ENCODE peak calls at places on chromosomes 5 and 9, in eight cellular contexts. T, Y, L, N, J, O, B and D are unnamed samples.

GRCh38 chr5:6081727-6082210 is 296.6 kb downstream of the MED10 start:
- DNase-seq in O (no peak), T (no peak), J (no peak), B (no peak), N (no peak), Y (no peak), L (no peak), D (no peak)

GRCh38 chr5:176183321-176184074 is 54.7 kb upstream of the SIMC1 start:
- DNase-seq in N (no peak), T (no peak), O (no peak), Y (no peak), L (no peak), J (no peak), B (no peak), D (no peak)

GRCh38 chr9:131651599-131651998 is 88.3 kb downstream of the RAPGEF1 start:
- DNase-seq in N (no peak), Y (no peak), O (no peak), L (no peak), T (peak), J (no peak), B (peak), D (no peak)

GRCh38 chr5:57718155-57718554 is 235.5 kb upstream of the ACTBL2 start:
- DNase-seq in J (no peak), N (no peak), L (no peak), B (no peak), O (no peak), Y (no peak), T (peak), D (no peak)

GRCh38 chr9:79701651-79702050 is 129.9 kb downstream of the TLE4 start:
- DNase-seq in L (no peak), T (peak), J (no peak), Y (no peak), N (no peak), B (no peak), O (no peak), D (no peak)

GRCh38 chr5:42021119-42021518 is 96.0 kb downstream of the FBXO4 start:
- DNase-seq in T (peak), N (no peak), B (peak), L (no peak), Y (no peak), J (no peak), O (no peak), D (no peak)

GRCh38 chr5:68287976-68288755 is 72.6 kb downstream of the PIK3R1 start:
- DNase-seq in Y (peak), J (peak), T (peak), B (peak), O (peak), L (peak), N (peak), D (peak)

GRCh38 chr5:68214472-68215207 is 916 bp upstream of the PIK3R1 start:
- DNase-seq in B (no peak), O (peak), J (no peak), L (peak), N (no peak), T (no peak), Y (no peak), D (no peak)

GRCh38 chr9:35736201-35736633 is 3.8 kb downstream of the CREB3 start:
- DNase-seq in N (peak), O (peak), B (peak), Y (peak), T (peak), J (no peak), L (peak), D (no peak)

GRCh38 chr9:123769723-123770122 is 160.2 kb downstream of the DENND1A start:
- DNase-seq in N (no peak), O (no peak), L (no peak), J (no peak), Y (no peak), B (no peak), T (no peak), D (no peak)

GRCh38 chr5:72597456-72597948 is 90.3 kb upstream of the ZNF366 start:
- DNase-seq in O (peak), J (no peak), N (no peak), L (no peak), Y (no peak), B (peak), T (peak), D (no peak)

GRCh38 chr9:81574399-81574798 is 114.9 kb downstream of the TLE1 start:
- DNase-seq in B (peak), J (no peak), O (no peak), Y (no peak), L (no peak), N (no peak), T (peak), D (no peak)

GRCh38 chr5:1834022-1834551 is 32.9 kb downstream of the NDUFS6 start:
- DNase-seq in Y (no peak), T (no peak), N (no peak), O (no peak), L (no peak), J (peak), B (no peak), D (no peak)

GRCh38 chr9:70480405-70480980 is 66.0 kb upstream of the KLF9 start:
- DNase-seq in O (peak), B (peak), J (peak), N (peak), T (peak), Y (no peak), L (peak), D (peak)

GRCh38 chr5:181189363-181189961 is 15.5 kb downstream of the TRIM7 start:
- DNase-seq in N (no peak), L (peak), J (peak), Y (peak), B (no peak), T (peak), O (no peak), D (peak)

GRCh38 chr9:116027096-116027495 is 126.5 kb upstream of the PAPPA start:
- DNase-seq in Y (no peak), T (peak), L (no peak), O (peak), J (no peak), N (no peak), B (peak), D (no peak)

GRCh38 chr9:127124091-127124490 is 1.7 kb upstream of the ANGPTL2 start:
- DNase-seq in O (no peak), L (no peak), T (no peak), Y (no peak), N (no peak), J (no peak), B (no peak), D (no peak)

GRCh38 chr5:142808778-142809606 is 38.8 kb downstream of the ARHGAP26 start:
- DNase-seq in O (no peak), B (no peak), N (no peak), J (no peak), T (no peak), L (no peak), Y (no peak), D (no peak)

GRCh38 chr9:20941177-20941690 is 90.2 kb downstream of the HACD4 start:
- DNase-seq in Y (peak), O (peak), J (no peak), N (no peak), T (peak), B (peak), L (peak), D (peak)

GRCh38 chr9:85715587-85715986 is 26.2 kb downstream of the AGTPBP1 start:
- DNase-seq in T (no peak), N (no peak), B (no peak), O (no peak), Y (no peak), J (no peak), L (no peak), D (no peak)

GRCh38 chr9:4575997-4576396 is 85.7 kb downstream of the SLC1A1 start:
- DNase-seq in O (no peak), J (no peak), T (no peak), B (no peak), L (no peak), Y (no peak), N (no peak), D (no peak)

GRCh38 chr5:176319827-176320554 is 41.6 kb downstream of the KIAA1191 start:
- DNase-seq in J (no peak), L (no peak), N (no peak), Y (no peak), O (no peak), T (peak), B (no peak), D (no peak)

GRCh38 chr9:93595861-93596365 is 19.5 kb downstream of the PHF2 start:
- DNase-seq in L (no peak), O (no peak), T (no peak), B (no peak), N (no peak), J (peak), Y (no peak), D (no peak)

GRCh38 chr9:28916348-28916747 is 1343.1 kb upstream of the C9orf72 start:
- DNase-seq in Y (no peak), J (no peak), N (no peak), O (no peak), T (no peak), L (no peak), B (no peak), D (no peak)

GRCh38 chr9:128203024-128203841 is at the start of gene DNM1:
- DNase-seq in L (peak), B (no peak), Y (peak), T (peak), J (peak), N (no peak), O (no peak), D (peak)

GRCh38 chr5:117590944-117591343 is 1016.3 kb upstream of the SEMA6A start:
- DNase-seq in L (no peak), O (no peak), J (no peak), T (no peak), B (no peak), N (no peak), Y (no peak), D (no peak)

DNA sequence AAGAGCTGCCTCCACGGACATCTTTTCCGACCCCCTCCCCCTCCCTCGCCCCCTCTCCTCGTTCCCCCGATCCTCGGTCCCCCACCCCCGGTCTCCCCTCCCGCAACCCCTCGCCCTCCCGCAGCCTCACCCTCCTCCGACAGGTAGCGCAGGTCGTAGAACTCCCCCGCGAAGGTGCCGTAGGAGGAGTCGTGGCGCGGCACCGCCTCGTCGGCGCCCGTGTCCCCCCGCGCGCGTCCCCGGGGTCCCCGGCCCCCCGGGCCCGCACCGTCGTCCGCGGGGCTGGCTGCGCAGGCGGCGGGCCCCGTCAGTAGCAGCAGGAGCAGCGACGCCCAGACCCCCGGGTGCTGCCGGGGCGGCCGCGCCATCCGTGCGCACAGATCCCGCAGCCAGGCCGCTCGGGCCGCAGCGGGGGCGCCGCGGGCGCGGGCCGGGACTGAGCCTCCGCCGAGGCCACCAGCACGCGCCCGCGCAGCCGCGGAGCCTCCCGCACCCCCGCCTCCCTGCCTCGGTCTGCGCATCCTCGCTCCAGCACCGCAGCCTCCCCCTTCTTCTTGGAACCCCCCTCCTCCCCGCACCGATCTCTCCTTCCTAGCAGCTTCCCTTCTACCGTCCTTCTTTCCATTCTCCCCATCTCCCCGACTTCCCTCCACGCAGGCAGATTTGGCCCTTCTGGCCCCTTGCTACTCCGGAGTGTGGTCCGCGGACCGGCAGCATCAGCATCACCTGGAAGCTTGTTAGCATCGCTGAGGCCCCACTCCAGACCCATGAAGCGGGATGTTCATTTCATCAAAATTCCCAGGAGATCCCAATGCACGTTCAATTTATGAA is at the start of gene FRRS1L:
- DNase-seq in Y (no peak), J (no peak), B (no peak), O (no peak), L (no peak), N (no peak), T (peak), D (peak)
- H3K4me3 ChIP-seq in Y (no peak), J (no peak), B (peak), O (peak), L (no peak), N (peak), T (no peak), D (peak)

DNA sequence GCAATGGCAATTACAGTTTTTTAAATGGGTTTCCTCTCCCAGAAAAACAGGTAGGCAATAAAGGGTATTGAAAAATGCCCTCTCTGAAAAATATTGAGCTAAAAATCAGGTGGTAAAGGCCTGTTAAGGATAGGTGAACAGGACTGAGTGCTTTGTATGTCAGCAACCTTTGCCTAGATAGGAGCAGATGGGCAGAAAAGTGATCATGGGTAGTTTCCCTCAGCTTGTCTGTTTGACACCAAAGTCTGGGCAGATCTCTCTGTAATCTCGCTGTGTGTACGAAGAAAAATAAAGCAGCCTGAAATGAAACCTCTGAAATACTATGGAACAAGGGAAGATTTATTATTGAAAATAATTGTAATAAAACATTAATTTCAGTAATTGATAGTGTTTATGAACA is 15.8 kb downstream of the RNF180 start:
- DNase-seq in N (no peak), O (no peak), L (no peak), J (no peak), B (no peak), T (no peak), Y (no peak), D (no peak)
- H3K27ac ChIP-seq in N (no peak), O (no peak), L (peak), J (no peak), B (no peak), T (no peak), Y (no peak), D (no peak)

GRCh38 chr5:177602458-177602830 is 2.5 kb downstream of the B4GALT7 start:
- DNase-seq in Y (no peak), J (no peak), O (no peak), T (no peak), N (no peak), B (no peak), L (no peak), D (no peak)

GRCh38 chr5:177603631-177604030 is 3.7 kb downstream of the B4GALT7 start:
- DNase-seq in L (no peak), J (no peak), Y (no peak), N (no peak), O (no peak), B (no peak), T (no peak), D (no peak)

GRCh38 chr5:177601126-177601525 is 1.2 kb downstream of the B4GALT7 start:
- DNase-seq in J (no peak), O (no peak), L (no peak), N (no peak), B (no peak), T (no peak), Y (no peak), D (no peak)

GRCh38 chr5:177600458-177601018 is 606 bp downstream of the B4GALT7 start:
- DNase-seq in J (no peak), Y (no peak), N (no peak), B (peak), L (no peak), T (peak), O (no peak), D (no peak)

GRCh38 chr5:177601577-177602457 is 1.9 kb downstream of the B4GALT7 start:
- DNase-seq in T (peak), L (no peak), N (no peak), O (no peak), Y (no peak), B (no peak), J (no peak), D (no peak)
- H3K4me3 ChIP-seq in T (no peak), L (no peak), N (no peak), O (no peak), Y (no peak), B (no peak), J (no peak), D (no peak)

GRCh38 chr9:95225016-95225745 is 92.3 kb downstream of the FANCC start:
- DNase-seq in O (no peak), J (no peak), N (no peak), T (no peak), B (no peak), Y (no peak), L (no peak), D (no peak)

GRCh38 chr9:95229230-95229933 is 88.1 kb downstream of the FANCC start:
- DNase-seq in L (no peak), J (no peak), B (no peak), T (no peak), O (no peak), N (no peak), Y (no peak), D (no peak)

GRCh38 chr9:95224371-95225015 is 93.0 kb downstream of the FANCC start:
- DNase-seq in L (no peak), J (no peak), N (no peak), B (no peak), O (no peak), Y (no peak), T (no peak), D (no peak)

GRCh38 chr9:95226921-95227320 is 90.6 kb downstream of the FANCC start:
- DNase-seq in T (peak), B (no peak), N (no peak), J (no peak), Y (no peak), L (no peak), O (no peak), D (no peak)

GRCh38 chr9:95230046-95230445 is 87.5 kb downstream of the FANCC start:
- DNase-seq in B (no peak), L (no peak), Y (no peak), O (no peak), T (no peak), J (no peak), N (no peak), D (no peak)
- H3K27ac ChIP-seq in B (no peak), L (no peak), Y (no peak), O (no peak), T (no peak), J (no peak), N (no peak), D (no peak)

GRCh38 chr5:169422087-169422486 is 121.1 kb upstream of the SLIT3 start:
- DNase-seq in T (no peak), Y (no peak), L (no peak), N (no peak), J (no peak), O (no peak), B (no peak), D (no peak)

GRCh38 chr5:169424279-169424955 is 123.5 kb upstream of the SLIT3 start:
- DNase-seq in L (no peak), O (no peak), Y (no peak), T (no peak), N (no peak), J (no peak), B (no peak), D (no peak)

GRCh38 chr5:169424956-169425318 is 124.0 kb upstream of the SLIT3 start:
- DNase-seq in L (no peak), B (no peak), Y (no peak), J (no peak), T (no peak), O (no peak), N (no peak), D (no peak)

GRCh38 chr5:169421677-169422076 is 120.7 kb upstream of the SLIT3 start:
- DNase-seq in N (no peak), T (peak), B (no peak), J (no peak), Y (no peak), L (no peak), O (no peak), D (no peak)

GRCh38 chr5:169423580-169424278 is 122.8 kb upstream of the SLIT3 start:
- DNase-seq in J (no peak), O (no peak), Y (no peak), L (no peak), B (no peak), T (peak), N (no peak), D (no peak)
- H3K4me3 ChIP-seq in J (no peak), O (no peak), Y (no peak), L (no peak), B (no peak), T (no peak), N (no peak), D (no peak)

GRCh38 chr5:55575815-55576583 is 41.2 kb upstream of the PLPP1 start:
- DNase-seq in N (no peak), O (no peak), B (peak), L (no peak), Y (no peak), J (no peak), T (peak), D (no peak)

GRCh38 chr5:55582256-55582655 is 47.5 kb upstream of the PLPP1 start:
- DNase-seq in N (no peak), Y (no peak), L (no peak), J (no peak), O (no peak), T (no peak), B (no peak), D (no peak)

GRCh38 chr5:55577353-55578060 is 42.7 kb upstream of the PLPP1 start:
- DNase-seq in T (peak), N (no peak), Y (no peak), O (peak), B (peak), L (peak), J (no peak), D (peak)

GRCh38 chr5:55580042-55580441 is 45.3 kb upstream of the PLPP1 start:
- DNase-seq in L (no peak), J (no peak), T (no peak), N (no peak), Y (no peak), B (no peak), O (no peak), D (no peak)

GRCh38 chr5:55578771-55579170 is 44.0 kb upstream of the PLPP1 start:
- DNase-seq in B (peak), J (no peak), Y (no peak), T (peak), O (no peak), L (no peak), N (no peak), D (no peak)
- H3K27ac ChIP-seq in B (no peak), J (peak), Y (no peak), T (no peak), O (peak), L (no peak), N (peak), D (no peak)

GRCh38 chr5:36300927-36301540 is 668 bp downstream of the RANBP3L start:
- DNase-seq in O (no peak), Y (no peak), B (peak), J (no peak), N (no peak), L (peak), T (peak), D (no peak)

GRCh38 chr5:36301858-36302603 is at the start of gene RANBP3L:
- DNase-seq in O (no peak), N (no peak), T (peak), L (no peak), B (peak), Y (no peak), J (no peak), D (no peak)

GRCh38 chr5:36297653-36298052 is 4.0 kb downstream of the RANBP3L start:
- DNase-seq in O (no peak), J (no peak), Y (no peak), L (no peak), T (no peak), B (no peak), N (no peak), D (no peak)

GRCh38 chr5:36300181-36300926 is 1.3 kb downstream of the RANBP3L start:
- DNase-seq in L (no peak), T (no peak), J (no peak), Y (no peak), N (no peak), B (no peak), O (no peak), D (no peak)

GRCh38 chr5:36298546-36298945 is 3.2 kb downstream of the RANBP3L start:
- DNase-seq in B (peak), L (no peak), J (no peak), Y (no peak), O (no peak), T (peak), N (no peak), D (no peak)
- H3K4me3 ChIP-seq in B (no peak), L (no peak), J (peak), Y (no peak), O (no peak), T (no peak), N (no peak), D (no peak)